ENCODE peak calls at places on chromosome 7, in seven cellular contexts. One of them, this sample, is unnamed.

GRCh38 chr7:28155964-28156363 is 24.6 kb downstream of the JAZF1 start:
- ATAC-seq in mucosa of descending colon: no peak
- ATAC-seq in activated T-cell treated with anti-CD3 and anti-CD28 coated beads, Interleukin-2, amount 50 U/mL, for 72 hours: no peak
- ATAC-seq in right cardiac atrium: peak
- ATAC-seq in heart right ventricle: peak
- ATAC-seq in aorta: no peak
- ATAC-seq in stimulated activated memory B cell treated with anti-CD40 and anti-IgM and Interleukin-4, amounts not matched to agents 10 μg/mL and 1 μg/mL and 100 μg/mL, for 72 hours: no peak
- ATAC-seq in this sample: no peak

GRCh38 chr7:112708236-112708635 is 82.0 kb downstream of the TMEM168 start:
- ATAC-seq in mucosa of descending colon: peak
- ATAC-seq in activated T-cell treated with anti-CD3 and anti-CD28 coated beads, Interleukin-2, amount 50 U/mL, for 72 hours: no peak
- ATAC-seq in right cardiac atrium: no peak
- ATAC-seq in heart right ventricle: no peak
- ATAC-seq in aorta: no peak
- ATAC-seq in stimulated activated memory B cell treated with anti-CD40 and anti-IgM and Interleukin-4, amounts not matched to agents 10 μg/mL and 1 μg/mL and 100 μg/mL, for 72 hours: no peak
- ATAC-seq in this sample: no peak

GRCh38 chr7:83546586-83546985 is 102.4 kb downstream of the SEMA3E start:
- ATAC-seq in mucosa of descending colon: no peak
- ATAC-seq in activated T-cell treated with anti-CD3 and anti-CD28 coated beads, Interleukin-2, amount 50 U/mL, for 72 hours: no peak
- ATAC-seq in right cardiac atrium: no peak
- ATAC-seq in heart right ventricle: no peak
- ATAC-seq in aorta: no peak
- ATAC-seq in stimulated activated memory B cell treated with anti-CD40 and anti-IgM and Interleukin-4, amounts not matched to agents 10 μg/mL and 1 μg/mL and 100 μg/mL, for 72 hours: no peak
- ATAC-seq in this sample: no peak

GRCh38 chr7:33040803-33041516 is 21.6 kb downstream of the NT5C3A start:
- ATAC-seq in mucosa of descending colon: peak
- ATAC-seq in activated T-cell treated with anti-CD3 and anti-CD28 coated beads, Interleukin-2, amount 50 U/mL, for 72 hours: peak
- ATAC-seq in right cardiac atrium: peak
- ATAC-seq in heart right ventricle: peak
- ATAC-seq in aorta: peak
- ATAC-seq in stimulated activated memory B cell treated with anti-CD40 and anti-IgM and Interleukin-4, amounts not matched to agents 10 μg/mL and 1 μg/mL and 100 μg/mL, for 72 hours: peak
- ATAC-seq in this sample: peak

GRCh38 chr7:90660819-90661218 is 64.7 kb downstream of the CDK14 start:
- ATAC-seq in mucosa of descending colon: no peak
- ATAC-seq in activated T-cell treated with anti-CD3 and anti-CD28 coated beads, Interleukin-2, amount 50 U/mL, for 72 hours: no peak
- ATAC-seq in right cardiac atrium: peak
- ATAC-seq in heart right ventricle: peak
- ATAC-seq in aorta: peak
- ATAC-seq in stimulated activated memory B cell treated with anti-CD40 and anti-IgM and Interleukin-4, amounts not matched to agents 10 μg/mL and 1 μg/mL and 100 μg/mL, for 72 hours: peak
- ATAC-seq in this sample: no peak

GRCh38 chr7:105149827-105150226 is 135.8 kb downstream of the KMT2E start:
- ATAC-seq in mucosa of descending colon: no peak
- ATAC-seq in activated T-cell treated with anti-CD3 and anti-CD28 coated beads, Interleukin-2, amount 50 U/mL, for 72 hours: no peak
- ATAC-seq in right cardiac atrium: peak
- ATAC-seq in heart right ventricle: no peak
- ATAC-seq in aorta: no peak
- ATAC-seq in stimulated activated memory B cell treated with anti-CD40 and anti-IgM and Interleukin-4, amounts not matched to agents 10 μg/mL and 1 μg/mL and 100 μg/mL, for 72 hours: no peak
- ATAC-seq in this sample: peak

GRCh38 chr7:22561895-22562593 is 62.1 kb upstream of the STEAP1B start:
- ATAC-seq in mucosa of descending colon: no peak
- ATAC-seq in activated T-cell treated with anti-CD3 and anti-CD28 coated beads, Interleukin-2, amount 50 U/mL, for 72 hours: peak
- ATAC-seq in right cardiac atrium: no peak
- ATAC-seq in heart right ventricle: no peak
- ATAC-seq in aorta: no peak
- ATAC-seq in stimulated activated memory B cell treated with anti-CD40 and anti-IgM and Interleukin-4, amounts not matched to agents 10 μg/mL and 1 μg/mL and 100 μg/mL, for 72 hours: peak
- ATAC-seq in this sample: no peak

GRCh38 chr7:155998328-155998691 is 186.0 kb upstream of the SHH start:
- ATAC-seq in mucosa of descending colon: no peak
- ATAC-seq in activated T-cell treated with anti-CD3 and anti-CD28 coated beads, Interleukin-2, amount 50 U/mL, for 72 hours: peak
- ATAC-seq in right cardiac atrium: no peak
- ATAC-seq in heart right ventricle: no peak
- ATAC-seq in aorta: no peak
- ATAC-seq in stimulated activated memory B cell treated with anti-CD40 and anti-IgM and Interleukin-4, amounts not matched to agents 10 μg/mL and 1 μg/mL and 100 μg/mL, for 72 hours: no peak
- ATAC-seq in this sample: no peak

GRCh38 chr7:79461660-79462059 is 8.2 kb upstream of the MAGI2 start:
- ATAC-seq in mucosa of descending colon: no peak
- ATAC-seq in activated T-cell treated with anti-CD3 and anti-CD28 coated beads, Interleukin-2, amount 50 U/mL, for 72 hours: peak
- ATAC-seq in right cardiac atrium: peak
- ATAC-seq in heart right ventricle: peak
- ATAC-seq in aorta: no peak
- ATAC-seq in stimulated activated memory B cell treated with anti-CD40 and anti-IgM and Interleukin-4, amounts not matched to agents 10 μg/mL and 1 μg/mL and 100 μg/mL, for 72 hours: no peak
- ATAC-seq in this sample: no peak

GRCh38 chr7:72038022-72038732 is 374.0 kb downstream of the CALN1 start:
- ATAC-seq in mucosa of descending colon: no peak
- ATAC-seq in activated T-cell treated with anti-CD3 and anti-CD28 coated beads, Interleukin-2, amount 50 U/mL, for 72 hours: no peak
- ATAC-seq in right cardiac atrium: no peak
- ATAC-seq in heart right ventricle: no peak
- ATAC-seq in aorta: no peak
- ATAC-seq in stimulated activated memory B cell treated with anti-CD40 and anti-IgM and Interleukin-4, amounts not matched to agents 10 μg/mL and 1 μg/mL and 100 μg/mL, for 72 hours: no peak
- ATAC-seq in this sample: no peak

GRCh38 chr7:101315336-101315735 is 6.3 kb downstream of the IFT22 start:
- ATAC-seq in mucosa of descending colon: peak
- ATAC-seq in activated T-cell treated with anti-CD3 and anti-CD28 coated beads, Interleukin-2, amount 50 U/mL, for 72 hours: no peak
- ATAC-seq in right cardiac atrium: no peak
- ATAC-seq in heart right ventricle: no peak
- ATAC-seq in aorta: no peak
- ATAC-seq in stimulated activated memory B cell treated with anti-CD40 and anti-IgM and Interleukin-4, amounts not matched to agents 10 μg/mL and 1 μg/mL and 100 μg/mL, for 72 hours: no peak
- ATAC-seq in this sample: no peak

GRCh38 chr7:29270579-29270978 is 76.0 kb downstream of the CHN2 start:
- ATAC-seq in mucosa of descending colon: no peak
- ATAC-seq in activated T-cell treated with anti-CD3 and anti-CD28 coated beads, Interleukin-2, amount 50 U/mL, for 72 hours: no peak
- ATAC-seq in right cardiac atrium: no peak
- ATAC-seq in heart right ventricle: no peak
- ATAC-seq in aorta: no peak
- ATAC-seq in stimulated activated memory B cell treated with anti-CD40 and anti-IgM and Interleukin-4, amounts not matched to agents 10 μg/mL and 1 μg/mL and 100 μg/mL, for 72 hours: no peak
- ATAC-seq in this sample: no peak

GRCh38 chr7:141477866-141478265 is 73.3 kb upstream of the AGK start:
- ATAC-seq in mucosa of descending colon: no peak
- ATAC-seq in activated T-cell treated with anti-CD3 and anti-CD28 coated beads, Interleukin-2, amount 50 U/mL, for 72 hours: no peak
- ATAC-seq in right cardiac atrium: peak
- ATAC-seq in heart right ventricle: peak
- ATAC-seq in aorta: no peak
- ATAC-seq in stimulated activated memory B cell treated with anti-CD40 and anti-IgM and Interleukin-4, amounts not matched to agents 10 μg/mL and 1 μg/mL and 100 μg/mL, for 72 hours: no peak
- ATAC-seq in this sample: no peak

GRCh38 chr7:43077732-43078391 is 34.6 kb upstream of the HECW1 start:
- ATAC-seq in mucosa of descending colon: no peak
- ATAC-seq in activated T-cell treated with anti-CD3 and anti-CD28 coated beads, Interleukin-2, amount 50 U/mL, for 72 hours: no peak
- ATAC-seq in right cardiac atrium: no peak
- ATAC-seq in heart right ventricle: no peak
- ATAC-seq in aorta: no peak
- ATAC-seq in stimulated activated memory B cell treated with anti-CD40 and anti-IgM and Interleukin-4, amounts not matched to agents 10 μg/mL and 1 μg/mL and 100 μg/mL, for 72 hours: no peak
- ATAC-seq in this sample: no peak